ENCODE peak calls at places on chromosomes 11 and 22, in seven cellular contexts. R, D, P, E, X, S and O are unnamed samples.

GRCh38 chr11:117876049-117876340 is 463 bp downstream of the FXYD6 start:
- ATAC-seq in S (no peak), X (no peak), E (peak), R (no peak), P (no peak), D (no peak), O (no peak)

GRCh38 chr11:74232316-74232950 is 61.3 kb downstream of the PPME1 start:
- ATAC-seq in S (no peak), D (no peak), X (no peak), P (peak), E (peak), R (no peak), O (no peak)

GRCh38 chr11:57373146-57373545 is 7.8 kb downstream of the PRG3 start:
- ATAC-seq in D (no peak), X (no peak), E (no peak), P (no peak), R (no peak), S (no peak), O (no peak)

GRCh38 chr11:41040474-41040873 is 419.0 kb downstream of the LRRC4C start:
- ATAC-seq in X (no peak), P (no peak), E (no peak), S (no peak), D (no peak), R (no peak), O (no peak)

GRCh38 chr22:24503137-24503850 is 8.2 kb downstream of the UPB1 start:
- ATAC-seq in D (peak), R (peak), P (peak), S (no peak), X (peak), E (peak), O (peak)

GRCh38 chr11:19432370-19433163 is 191.8 kb upstream of the E2F8 start:
- ATAC-seq in X (peak), D (no peak), P (no peak), R (peak), S (no peak), E (no peak), O (no peak)

GRCh38 chr11:1931326-1931725 is 11.8 kb downstream of the TNNT3 start:
- ATAC-seq in D (no peak), E (no peak), P (no peak), R (no peak), X (no peak), S (no peak), O (peak)

GRCh38 chr11:101478587-101479375 is 105.0 kb downstream of the TRPC6 start:
- ATAC-seq in X (no peak), D (peak), P (no peak), S (no peak), R (no peak), E (no peak), O (no peak)

GRCh38 chr22:17920145-17920605 is 104.2 kb downstream of the MICAL3 start:
- ATAC-seq in R (peak), X (peak), E (no peak), S (no peak), D (peak), P (no peak), O (peak)

GRCh38 chr11:60528465-60528864 is 13.3 kb downstream of the MS4A13 start:
- ATAC-seq in R (no peak), D (no peak), S (no peak), E (peak), X (no peak), P (no peak), O (no peak)

GRCh38 chr11:64535811-64536210 is 55.2 kb upstream of the SLC22A12 start:
- ATAC-seq in D (no peak), X (no peak), R (no peak), E (no peak), P (no peak), S (no peak), O (no peak)

GRCh38 chr11:78132475-78132874 is 7.0 kb downstream of the ALG8 start:
- ATAC-seq in P (no peak), R (no peak), E (no peak), D (no peak), X (peak), S (peak), O (no peak)

GRCh38 chr22:23248583-23248982 is 68.3 kb downstream of the BCR start:
- ATAC-seq in S (peak), X (peak), D (peak), R (no peak), P (no peak), E (no peak), O (no peak)

GRCh38 chr11:93686226-93686625 is 24.7 kb downstream of the CEP295 start:
- ATAC-seq in S (no peak), X (no peak), D (no peak), R (no peak), P (no peak), E (no peak), O (no peak)

GRCh38 chr11:77519847-77520246 is 46.0 kb upstream of the PAK1 start:
- ATAC-seq in P (no peak), S (no peak), X (no peak), D (no peak), E (no peak), R (no peak), O (no peak)

GRCh38 chr11:57358543-57358961 is 20.4 kb downstream of the P2RX3 start:
- ATAC-seq in E (peak), D (no peak), R (no peak), X (peak), S (no peak), P (no peak), O (no peak)

GRCh38 chr11:28227460-28227859 is 119.3 kb downstream of the METTL15 start:
- ATAC-seq in X (no peak), S (no peak), E (no peak), D (no peak), R (no peak), P (no peak), O (no peak)

GRCh38 chr11:78020248-78020647 is 2.8 kb downstream of the KCTD14 start:
- ATAC-seq in E (no peak), D (peak), P (no peak), X (no peak), S (no peak), R (no peak), O (no peak)